ENCODE peak calls at places on chromosomes 13 and 19, in five cellular contexts. One of them, this sample, is unnamed.

GRCh38 chr13:98998831-98999634 is 21.2 kb upstream of the DOCK9 start:
- DNase-seq in A673: no peak
- DNase-seq in ovary: peak; percentile 43
- DNase-seq in DND-41: peak; percentile 53
- DNase-seq in astrocyte: peak; percentile 44
- DNase-seq in this sample: peak; percentile 27

GRCh38 chr13:97798836-97799235 is 154.6 kb upstream of the IPO5 start:
- DNase-seq in A673: no peak
- DNase-seq in ovary: no peak
- DNase-seq in DND-41: no peak
- DNase-seq in astrocyte: no peak
- DNase-seq in this sample: peak; percentile 32

GRCh38 chr19:6108721-6109633 is 1.3 kb downstream of the RFX2 start:
- DNase-seq in A673: peak; percentile 58
- DNase-seq in ovary: peak; percentile 80
- DNase-seq in DND-41: peak; percentile 39
- DNase-seq in astrocyte: peak; percentile 62
- DNase-seq in this sample: peak; percentile 75

GRCh38 chr13:42777476-42777875 is 3.9 kb upstream of the FAM216B start:
- DNase-seq in A673: no peak
- DNase-seq in ovary: no peak
- DNase-seq in DND-41: no peak
- DNase-seq in astrocyte: no peak
- DNase-seq in this sample: no peak

GRCh38 chr13:105774739-105775460 is 760.6 kb downstream of the EFNB2 start:
- DNase-seq in A673: no peak
- DNase-seq in ovary: no peak
- DNase-seq in DND-41: peak; percentile 40
- DNase-seq in astrocyte: peak; percentile 93
- DNase-seq in this sample: no peak

GRCh38 chr13:34943675-34944634 is 1.9 kb downstream of the NBEA start:
- DNase-seq in A673: no peak
- DNase-seq in ovary: no peak
- DNase-seq in DND-41: no peak
- DNase-seq in astrocyte: no peak
- DNase-seq in this sample: no peak

GRCh38 chr13:27319404-27319803 is 48.8 kb downstream of the RASL11A start:
- DNase-seq in A673: no peak
- DNase-seq in ovary: no peak
- DNase-seq in DND-41: no peak
- DNase-seq in astrocyte: no peak
- DNase-seq in this sample: no peak

GRCh38 chr13:33194820-33195692 is 90.5 kb downstream of the STARD13 start:
- DNase-seq in A673: peak; percentile 96
- DNase-seq in ovary: no peak
- DNase-seq in DND-41: no peak
- DNase-seq in astrocyte: peak; percentile 95
- DNase-seq in this sample: peak; percentile 96

GRCh38 chr19:21835810-21836444 is at the start of gene ZNF43:
- DNase-seq in A673: peak; percentile 94
- DNase-seq in ovary: peak; percentile 97
- DNase-seq in DND-41: peak; percentile 97
- DNase-seq in astrocyte: peak; percentile 92
- DNase-seq in this sample: peak; percentile 95

GRCh38 chr13:92739306-92739818 is 487.2 kb upstream of the GPC6 start:
- DNase-seq in A673: no peak
- DNase-seq in ovary: no peak
- DNase-seq in DND-41: no peak
- DNase-seq in astrocyte: no peak
- DNase-seq in this sample: no peak

GRCh38 chr13:99346328-99347070 is 39.3 kb upstream of the GPR183 start:
- DNase-seq in A673: no peak
- DNase-seq in ovary: no peak
- DNase-seq in DND-41: no peak
- DNase-seq in astrocyte: no peak
- DNase-seq in this sample: no peak

GRCh38 chr13:84910423-84910822 is 888.8 kb downstream of the SLITRK6 start:
- DNase-seq in A673: no peak
- DNase-seq in ovary: no peak
- DNase-seq in DND-41: no peak
- DNase-seq in astrocyte: no peak
- DNase-seq in this sample: no peak

GRCh38 chr19:27738569-27739193 is 1474.3 kb downstream of the UQCRFS1 start:
- DNase-seq in A673: no peak
- DNase-seq in ovary: no peak
- DNase-seq in DND-41: no peak
- DNase-seq in astrocyte: no peak
- DNase-seq in this sample: no peak

GRCh38 chr19:17023805-17024204 is 2.8 kb downstream of the CPAMD8 start:
- DNase-seq in A673: no peak
- DNase-seq in ovary: no peak
- DNase-seq in DND-41: no peak
- DNase-seq in astrocyte: no peak
- DNase-seq in this sample: no peak

GRCh38 chr13:50910483-50910805 is 853 bp downstream of the RNASEH2B start:
- DNase-seq in A673: no peak
- DNase-seq in ovary: no peak
- DNase-seq in DND-41: no peak
- DNase-seq in astrocyte: peak; percentile 48
- DNase-seq in this sample: peak; percentile 37

GRCh38 chr19:6654347-6655310 is 15.3 kb downstream of the TNFSF14 start:
- DNase-seq in A673: no peak
- DNase-seq in ovary: no peak
- DNase-seq in DND-41: peak; percentile 77
- DNase-seq in astrocyte: no peak
- DNase-seq in this sample: no peak

GRCh38 chr19:12580180-12580694 is 29.0 kb upstream of the ZNF564 start:
- DNase-seq in A673: no peak
- DNase-seq in ovary: no peak
- DNase-seq in DND-41: no peak
- DNase-seq in astrocyte: peak; percentile 76
- DNase-seq in this sample: peak; percentile 45

GRCh38 chr19:17757125-17757524 is 5.8 kb downstream of the FCHO1 start:
- DNase-seq in A673: peak; percentile 65
- DNase-seq in ovary: peak; percentile 86
- DNase-seq in DND-41: no peak
- DNase-seq in astrocyte: peak; percentile 22
- DNase-seq in this sample: peak; percentile 64

GRCh38 chr19:6720369-6721112 is at the start of gene C3:
- DNase-seq in A673: no peak
- DNase-seq in ovary: peak; percentile 84
- DNase-seq in DND-41: no peak
- DNase-seq in astrocyte: no peak
- DNase-seq in this sample: peak; percentile 94

GRCh38 chr13:110129539-110130186 is 177.3 kb downstream of the COL4A1 start:
- DNase-seq in A673: no peak
- DNase-seq in ovary: no peak
- DNase-seq in DND-41: no peak
- DNase-seq in astrocyte: no peak
- DNase-seq in this sample: no peak
- H3K4me3 ChIP-seq in A673: no peak overlapping the region
- H3K4me3 ChIP-seq in ovary: no peak overlapping the region
- H3K4me3 ChIP-seq in DND-41: no peak overlapping the region
- H3K4me3 ChIP-seq in astrocyte: no peak overlapping the region
- H3K4me3 ChIP-seq in this sample: no peak overlapping the region

GRCh38 chr13:25466880-25467279 is 95.1 kb downstream of the ATP8A2 start:
- DNase-seq in A673: no peak
- DNase-seq in ovary: no peak
- DNase-seq in DND-41: no peak
- DNase-seq in astrocyte: no peak
- DNase-seq in this sample: no peak
- TF ChIP-seq CTCF in A673: no peak
- TF ChIP-seq CTCF in ovary: no peak
- TF ChIP-seq CTCF in DND-41: no peak
- TF ChIP-seq CTCF in astrocyte: no peak
- TF ChIP-seq CTCF in this sample: no peak

GRCh38 chr13:102589291-102589822 is 7.4 kb upstream of the TPP2 start:
- DNase-seq in A673: peak; percentile 18
- DNase-seq in ovary: no peak
- DNase-seq in DND-41: no peak
- DNase-seq in astrocyte: no peak
- DNase-seq in this sample: no peak

GRCh38 chr13:102587916-102588315 is 8.9 kb upstream of the TPP2 start:
- DNase-seq in A673: no peak
- DNase-seq in ovary: no peak
- DNase-seq in DND-41: peak; percentile 19
- DNase-seq in astrocyte: no peak
- DNase-seq in this sample: no peak

GRCh38 chr13:102596147-102597028 is at the start of gene TPP2:
- DNase-seq in A673: peak; percentile 98
- DNase-seq in ovary: peak; percentile 100
- DNase-seq in DND-41: peak; percentile 99
- DNase-seq in astrocyte: peak; percentile 93
- DNase-seq in this sample: peak; percentile 99

GRCh38 chr13:102597029-102598015 is 536 bp downstream of the TPP2 start:
- DNase-seq in A673: peak; percentile 33
- DNase-seq in ovary: peak; percentile 60
- DNase-seq in DND-41: peak; percentile 24
- DNase-seq in astrocyte: peak; percentile 45
- DNase-seq in this sample: peak; percentile 19

DNA sequence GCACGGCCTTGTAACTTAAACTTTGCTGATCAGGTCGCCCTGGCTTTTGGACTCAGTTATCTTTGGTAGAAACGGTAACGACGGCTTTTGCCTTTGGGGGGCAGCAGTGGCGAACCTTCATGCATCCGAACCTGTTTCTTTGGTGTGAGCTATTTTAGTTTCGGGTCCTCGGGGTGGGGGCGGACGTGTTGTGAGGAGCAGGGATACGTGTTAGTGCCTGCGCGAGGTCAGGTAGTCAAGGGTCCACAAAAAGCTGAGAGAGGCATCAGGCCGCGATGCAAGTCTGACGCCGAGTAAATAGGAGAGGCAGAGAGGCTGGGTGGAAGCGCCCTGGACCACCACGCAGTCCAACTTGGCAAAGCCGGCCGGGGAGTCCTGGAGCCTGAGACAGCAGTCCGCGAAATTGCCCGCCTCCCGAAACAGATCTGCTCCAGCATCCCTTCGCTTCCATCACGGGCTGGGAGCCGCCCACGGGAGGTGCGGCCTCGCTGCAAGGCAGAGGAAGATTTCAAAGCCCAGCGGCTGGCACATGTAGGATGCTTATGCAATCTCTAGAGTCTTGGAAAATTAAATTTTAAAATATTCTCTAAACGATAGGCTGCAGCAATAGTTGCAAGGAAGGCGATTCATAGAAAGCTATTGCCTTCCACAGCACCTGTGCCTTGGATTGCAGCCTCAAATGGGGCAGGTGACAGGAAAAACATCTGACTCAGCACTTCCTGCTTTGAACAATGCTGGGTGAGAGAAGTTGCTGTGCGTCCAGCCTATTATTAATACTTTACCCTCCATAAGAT is 4.6 kb upstream of the TPP2 start:
- DNase-seq in A673: peak; percentile 86
- DNase-seq in ovary: peak; percentile 81
- DNase-seq in DND-41: peak; percentile 87
- DNase-seq in astrocyte: peak; percentile 62
- DNase-seq in this sample: peak; percentile 70
- H3K4me3 ChIP-seq in A673: peak overlapping the region; percentile 59
- H3K4me3 ChIP-seq in ovary: peak overlapping the region; percentile 34
- H3K4me3 ChIP-seq in DND-41: peak overlapping the region; percentile 71
- H3K4me3 ChIP-seq in astrocyte: peak overlapping the region; percentile 72
- H3K4me3 ChIP-seq in this sample: peak overlapping the region; percentile 63

GRCh38 chr19:3275068-3275582 is 50.7 kb downstream of the CELF5 start:
- DNase-seq in A673: peak; percentile 61
- DNase-seq in ovary: no peak
- DNase-seq in DND-41: peak; percentile 61
- DNase-seq in astrocyte: no peak
- DNase-seq in this sample: no peak
- TF ChIP-seq CTCF in A673: peak; percentile 81
- TF ChIP-seq CTCF in ovary: no peak
- TF ChIP-seq CTCF in DND-41: peak; percentile 93
- TF ChIP-seq CTCF in astrocyte: peak; percentile 22
- TF ChIP-seq CTCF in this sample: peak; percentile 42

DNA sequence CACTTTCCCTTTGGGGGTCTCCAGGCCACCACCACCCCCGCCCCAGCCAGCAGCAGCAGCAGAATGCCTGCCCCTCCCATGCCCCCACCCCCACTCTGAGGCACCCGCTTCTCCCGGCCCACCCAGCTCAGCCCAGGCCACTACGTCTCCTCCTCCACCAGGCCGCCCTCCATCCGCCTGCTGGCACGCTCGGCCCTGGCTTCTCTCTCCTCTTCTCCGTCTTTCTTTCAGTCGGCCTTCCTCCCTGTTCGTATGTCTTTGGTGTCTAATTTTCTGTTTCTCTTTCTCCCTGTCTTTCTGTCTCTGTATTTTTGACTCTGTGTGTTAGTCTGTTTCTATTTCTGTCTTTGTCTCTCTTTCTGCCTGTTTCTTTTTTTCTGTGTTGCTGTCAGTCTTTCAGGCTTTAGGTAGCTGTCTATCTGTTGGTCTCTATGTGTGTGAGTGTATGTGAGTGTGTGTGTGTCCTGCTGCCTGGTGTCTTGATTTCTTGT is at the start of gene LGI4:
- DNase-seq in A673: no peak
- DNase-seq in ovary: no peak
- DNase-seq in DND-41: no peak
- DNase-seq in astrocyte: no peak
- DNase-seq in this sample: no peak
- H3K4me3 ChIP-seq in A673: no peak within 1 kb of the TSS
- H3K4me3 ChIP-seq in ovary: peak within 1 kb of the TSS; percentile 27
- H3K4me3 ChIP-seq in DND-41: no peak within 1 kb of the TSS
- H3K4me3 ChIP-seq in astrocyte: no peak within 1 kb of the TSS
- H3K4me3 ChIP-seq in this sample: no peak within 1 kb of the TSS

This sample was measured in fibroblast of pulmonary artery.